ENCODE peak calls at places on chromosome 11, in nine cellular contexts. R is H1; C is stomach; A is WERI-Rb-1; E is pancreas; M is upper lobe of right lung; P is left ventricle myocardium inferior; X is right atrium auricular region; Y is naive thymus-derived CD4-positive, alpha-beta T cell. O is an unnamed sample. For H3K36me3 and H3K9me3, the result is how much of the 10 kb centered on the place peaks cover.

GRCh38 chr11:108620958-108621772 is 27.6 kb upstream of the EXPH5 start:
- DNase-seq in R (no peak), C (no peak), A (no peak), E (no peak), M (no peak), P (no peak), X (no peak), Y (no peak), O (no peak)

GRCh38 chr11:118607401-118608267 is at the start of gene PHLDB1:
- DNase-seq in R (no peak), C (peak), A (peak), E (peak), M (peak), P (peak), X (peak), Y (peak), O (peak)

GRCh38 chr11:91967018-91967715 is 257.5 kb upstream of the FAT3 start:
- DNase-seq in R (no peak), C (no peak), A (no peak), E (no peak), M (no peak), P (no peak), X (no peak), Y (no peak), O (no peak)

GRCh38 chr11:27563201-27563600 is 56.6 kb upstream of the LIN7C start:
- DNase-seq in R (no peak), C (no peak), A (no peak), E (no peak), M (no peak), P (no peak), X (no peak), Y (no peak), O (no peak)

GRCh38 chr11:64865286-64866172 is 12.9 kb downstream of the EHD1 start:
- DNase-seq in R (no peak), C (no peak), A (no peak), E (no peak), M (no peak), P (no peak), X (no peak), Y (no peak), O (no peak)

GRCh38 chr11:114260483-114260882 is 35.7 kb upstream of the NNMT start:
- DNase-seq in R (no peak), C (no peak), A (no peak), E (no peak), M (no peak), P (no peak), X (no peak), Y (no peak), O (no peak)

GRCh38 chr11:74809820-74810219 is 61.2 kb downstream of the RNF169 start:
- DNase-seq in R (no peak), C (no peak), A (no peak), E (no peak), M (no peak), P (no peak), X (no peak), Y (no peak), O (no peak)

GRCh38 chr11:7977251-7977917 is 9.8 kb upstream of the EIF3F start:
- DNase-seq in R (no peak), C (no peak), A (no peak), E (no peak), M (no peak), P (no peak), X (no peak), Y (no peak), O (no peak)

GRCh38 chr11:115561116-115561515 is 56.9 kb upstream of the CADM1 start:
- DNase-seq in R (no peak), C (no peak), A (no peak), E (no peak), M (no peak), P (no peak), X (no peak), Y (no peak), O (no peak)

GRCh38 chr11:75532200-75532972 is 6.6 kb upstream of the GDPD5 start:
- DNase-seq in R (no peak), C (peak), A (peak), E (peak), M (peak), P (peak), X (peak), Y (peak), O (peak)

GRCh38 chr11:85947431-85948272 is 92.5 kb downstream of the CCDC83 start:
- DNase-seq in R (no peak), C (no peak), A (no peak), E (no peak), M (no peak), P (no peak), X (no peak), Y (no peak), O (no peak)

GRCh38 chr11:67302571-67303131 is 679 bp upstream of the SSH3 start:
- DNase-seq in R (no peak), C (peak), A (peak), E (peak), M (peak), P (no peak), X (no peak), Y (peak), O (no peak)

GRCh38 chr11:35116245-35116644 is 22.7 kb upstream of the CD44 start:
- DNase-seq in R (no peak), C (no peak), A (no peak), E (no peak), M (no peak), P (no peak), X (no peak), Y (no peak), O (no peak)

GRCh38 chr11:115580927-115581680 is 76.9 kb upstream of the CADM1 start:
- DNase-seq in R (no peak), C (peak), A (peak), E (no peak), M (no peak), P (peak), X (no peak), Y (no peak), O (no peak)

GRCh38 chr11:76232026-76232665 is 25.8 kb upstream of the WNT11 start:
- DNase-seq in R (no peak), C (no peak), A (no peak), E (no peak), M (no peak), P (no peak), X (no peak), Y (peak), O (no peak)

GRCh38 chr11:62054484-62055121 is 69.2 kb upstream of the INCENP start:
- DNase-seq in R (no peak), C (peak), A (peak), E (peak), M (no peak), P (no peak), X (no peak), Y (peak), O (no peak)

GRCh38 chr11:111465400-111465799 is 46.8 kb downstream of the BTG4 start:
- DNase-seq in R (no peak), C (no peak), A (no peak), E (no peak), M (no peak), P (no peak), X (no peak), Y (no peak), O (no peak)

GRCh38 chr11:3037945-3038271 is 19.3 kb downstream of the CARS1 start:
- DNase-seq in R (no peak), C (no peak), A (no peak), E (no peak), M (no peak), P (no peak), X (no peak), Y (no peak), O (no peak)
- H3K36me3 ChIP-seq in R (under half), C (half or more), A (half or more), E (under half), M (half or more), P (half or more), X (half or more), Y (under half), O (half or more)

GRCh38 chr11:266676-267439 is 11.3 kb upstream of the NLRP6 start:
- DNase-seq in R (no peak), C (no peak), A (no peak), E (no peak), M (no peak), P (no peak), X (no peak), Y (no peak), O (peak)

GRCh38 chr11:267491-267994 is 10.7 kb upstream of the NLRP6 start:
- DNase-seq in R (no peak), C (peak), A (no peak), E (no peak), M (peak), P (peak), X (no peak), Y (peak), O (peak)

GRCh38 chr11:270451-271208 is 7.6 kb upstream of the NLRP6 start:
- DNase-seq in R (no peak), C (no peak), A (no peak), E (no peak), M (peak), P (no peak), X (no peak), Y (no peak), O (peak)

GRCh38 chr11:271316-271715 is 6.9 kb upstream of the NLRP6 start:
- DNase-seq in R (no peak), C (no peak), A (no peak), E (no peak), M (peak), P (no peak), X (no peak), Y (no peak), O (peak)

GRCh38 chr11:269146-269890 is 8.9 kb upstream of the NLRP6 start:
- DNase-seq in R (no peak), C (no peak), A (no peak), E (no peak), M (no peak), P (no peak), X (peak), Y (peak), O (peak)
- H3K27ac ChIP-seq in R (no peak), C (peak), A (no peak), E (no peak), M (peak), P (peak), X (peak), Y (peak), O (peak)

GRCh38 chr11:70811915-70812314 is 413.6 kb downstream of the CTTN start:
- DNase-seq in R (no peak), C (no peak), A (no peak), E (no peak), M (no peak), P (no peak), X (no peak), Y (no peak), O (no peak)

GRCh38 chr11:70811483-70811882 is 413.2 kb downstream of the CTTN start:
- DNase-seq in R (no peak), C (no peak), A (no peak), E (no peak), M (no peak), P (no peak), X (no peak), Y (no peak), O (no peak)

GRCh38 chr11:70812472-70812871 is 414.1 kb downstream of the CTTN start:
- DNase-seq in R (no peak), C (no peak), A (no peak), E (no peak), M (no peak), P (no peak), X (no peak), Y (no peak), O (no peak)

GRCh38 chr11:70815485-70815832 is 417.1 kb downstream of the CTTN start:
- DNase-seq in R (no peak), C (no peak), A (no peak), E (no peak), M (no peak), P (no peak), X (no peak), Y (no peak), O (no peak)

DNA sequence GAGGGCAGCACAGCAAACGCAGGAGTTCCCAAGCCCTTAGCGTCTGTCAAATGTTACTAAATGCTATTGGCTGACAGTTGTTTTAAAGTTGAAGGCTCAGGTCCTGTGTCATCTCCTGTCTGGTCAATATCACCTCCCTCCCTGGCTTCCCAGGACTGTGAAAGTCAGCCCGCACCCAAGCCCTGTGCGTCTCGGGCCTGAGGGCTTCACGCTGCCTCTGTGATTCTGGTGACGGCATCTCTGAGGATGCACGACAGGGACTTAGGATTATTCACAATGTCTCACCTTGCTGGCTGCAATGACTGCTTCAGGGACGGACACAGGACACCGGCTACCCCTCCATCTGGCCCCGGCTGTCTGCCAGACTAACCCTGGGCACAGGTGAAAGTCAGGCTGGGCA is 415.3 kb downstream of the CTTN start:
- DNase-seq in R (no peak), C (no peak), A (no peak), E (no peak), M (no peak), P (no peak), X (no peak), Y (no peak), O (no peak)
- H3K9me3 ChIP-seq in R (under half), C (under half), A (under half), E (under half), M (under half), P (under half), X (under half), Y (under half), O (under half)

DNA sequence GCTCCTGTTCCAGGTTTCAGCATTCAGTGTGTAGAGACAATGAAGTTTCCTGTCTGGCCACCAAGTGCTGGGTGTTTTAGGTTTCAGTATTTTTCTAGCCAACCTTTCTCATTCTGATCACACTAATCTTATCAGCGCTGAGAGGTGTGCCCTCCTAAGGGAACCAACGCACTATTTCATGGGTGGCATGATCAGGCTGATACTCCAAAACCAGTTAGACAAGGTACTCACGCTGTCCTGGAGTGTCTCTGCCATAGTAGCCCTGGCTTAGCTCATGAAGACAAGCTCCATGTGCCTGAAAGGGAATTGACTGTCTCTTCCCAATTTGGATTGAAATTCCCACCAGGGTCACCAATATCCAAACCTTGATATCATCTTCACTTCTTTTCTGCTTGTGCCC is 8.0 kb upstream of the RAB38 start:
- DNase-seq in R (no peak), C (no peak), A (no peak), E (no peak), M (no peak), P (no peak), X (no peak), Y (no peak), O (no peak)
- H3K36me3 ChIP-seq in R (under half), C (under half), A (under half), E (under half), M (under half), P (under half), X (under half), Y (under half), O (under half)

GRCh38 chr11:125344846-125345705 is 151.0 kb downstream of the FEZ1 start:
- DNase-seq in R (no peak), C (no peak), A (no peak), E (no peak), M (peak), P (no peak), X (no peak), Y (no peak), O (no peak)
- H3K27ac ChIP-seq in R (no peak), C (no peak), A (no peak), E (no peak), M (peak), P (peak), X (peak), Y (no peak), O (no peak)

GRCh38 chr11:128696930-128697329 is 3.1 kb downstream of the FLI1 start:
- DNase-seq in R (no peak), C (no peak), A (no peak), E (no peak), M (no peak), P (no peak), X (no peak), Y (no peak), O (no peak)
- H3K9me3 ChIP-seq in R (under half), C (under half), A (under half), E (under half), M (under half), P (under half), X (under half), Y (under half), O (under half)

GRCh38 chr11:72317982-72318381 is 74.0 kb upstream of the PHOX2A start:
- DNase-seq in R (no peak), C (no peak), A (no peak), E (no peak), M (no peak), P (no peak), X (no peak), Y (no peak), O (no peak)

GRCh38 chr11:72316984-72317383 is 73.0 kb upstream of the PHOX2A start:
- DNase-seq in R (no peak), C (no peak), A (no peak), E (no peak), M (no peak), P (no peak), X (no peak), Y (no peak), O (no peak)

GRCh38 chr11:72314199-72314598 is 70.2 kb upstream of the PHOX2A start:
- DNase-seq in R (no peak), C (no peak), A (no peak), E (no peak), M (no peak), P (no peak), X (no peak), Y (no peak), O (no peak)

GRCh38 chr11:72319261-72319660 is 75.3 kb upstream of the PHOX2A start:
- DNase-seq in R (no peak), C (no peak), A (no peak), E (no peak), M (no peak), P (no peak), X (no peak), Y (no peak), O (no peak)

DNA sequence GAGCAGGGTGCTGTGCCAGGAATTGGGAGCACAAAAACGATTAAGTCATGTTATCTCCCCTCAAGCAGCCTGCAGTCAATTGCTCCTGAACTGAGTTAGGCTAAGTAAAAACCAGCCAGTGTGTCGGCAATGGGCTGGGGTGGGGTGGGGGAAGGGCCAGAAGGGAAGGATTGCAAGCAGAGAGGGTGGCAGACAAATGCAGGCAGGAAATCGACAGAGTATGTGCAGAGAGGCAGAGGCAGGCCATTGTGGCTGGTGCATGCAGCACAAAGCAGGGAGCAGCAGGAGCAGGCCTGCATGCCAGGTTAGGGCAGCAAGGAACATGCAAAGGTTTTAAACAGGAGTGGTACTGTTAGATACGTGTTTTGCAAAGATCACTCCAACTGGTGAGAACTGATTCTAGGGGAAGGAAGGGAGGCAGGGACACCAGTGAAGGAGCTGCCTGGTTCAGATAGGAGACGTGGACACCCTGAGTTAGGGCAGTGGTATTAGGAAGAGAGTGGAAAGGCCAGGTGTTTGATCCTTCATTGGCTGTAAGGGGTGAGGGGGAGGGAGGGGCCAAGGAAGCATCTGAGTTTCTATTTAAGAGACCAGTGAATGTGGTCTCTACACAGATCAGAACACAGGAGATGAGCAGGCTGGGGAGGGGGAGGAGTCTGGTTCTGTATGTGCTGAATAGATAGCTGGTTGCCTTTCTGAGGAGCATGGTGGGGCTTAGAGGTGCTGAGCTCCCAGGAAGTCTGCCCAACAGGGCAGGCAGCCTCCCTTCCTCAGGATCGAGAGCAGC is 70.8 kb upstream of the PHOX2A start:
- DNase-seq in R (no peak), C (no peak), A (no peak), E (no peak), M (no peak), P (no peak), X (no peak), Y (no peak), O (no peak)
- H3K36me3 ChIP-seq in R (under half), C (under half), A (under half), E (under half), M (under half), P (under half), X (under half), Y (under half), O (under half)

GRCh38 chr11:72771507-72771906 is 19.3 kb upstream of the ARAP1 start:
- DNase-seq in R (no peak), C (no peak), A (no peak), E (no peak), M (no peak), P (no peak), X (no peak), Y (no peak), O (no peak)
- H3K27ac ChIP-seq in R (no peak), C (no peak), A (no peak), E (no peak), M (no peak), P (no peak), X (peak), Y (no peak), O (no peak)

GRCh38 chr11:72921028-72921716 is 107.0 kb downstream of the ATG16L2 start:
- DNase-seq in R (no peak), C (no peak), A (no peak), E (no peak), M (no peak), P (no peak), X (no peak), Y (no peak), O (no peak)

GRCh38 chr11:72920001-72920400 is 105.8 kb downstream of the ATG16L2 start:
- DNase-seq in R (no peak), C (no peak), A (no peak), E (no peak), M (no peak), P (no peak), X (no peak), Y (no peak), O (no peak)

GRCh38 chr11:72924568-72925190 is 110.5 kb downstream of the ATG16L2 start:
- DNase-seq in R (no peak), C (no peak), A (no peak), E (no peak), M (no peak), P (no peak), X (no peak), Y (peak), O (no peak)

DNA sequence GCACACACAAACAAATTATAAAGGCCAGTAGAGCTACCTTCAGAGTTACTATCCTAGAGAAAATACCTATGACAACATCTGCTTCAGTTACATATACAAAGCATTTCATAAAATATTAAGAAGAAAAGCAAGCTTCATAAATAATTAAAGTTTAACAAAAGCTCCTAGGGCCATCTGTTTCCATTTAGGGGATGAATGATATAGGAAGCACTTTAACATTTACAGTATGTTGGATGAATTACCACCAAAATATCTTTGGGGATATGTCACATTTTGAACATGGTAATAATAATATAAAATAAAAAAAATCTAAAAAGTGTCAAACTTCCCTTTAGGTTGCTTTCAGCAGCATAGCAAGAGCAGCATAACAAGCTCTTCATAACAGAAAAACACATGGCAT is 104.6 kb downstream of the ATG16L2 start:
- DNase-seq in R (no peak), C (no peak), A (no peak), E (no peak), M (no peak), P (no peak), X (no peak), Y (no peak), O (no peak)
- H3K9me3 ChIP-seq in R (under half), C (under half), A (under half), E (under half), M (under half), P (under half), X (under half), Y (under half), O (under half)